ENCODE peak calls at places on chromosomes 16 and 17, in nine cellular contexts. U is stimulated activated CD8-positive, alpha-beta memory T cell treated with anti-CD3 and anti-CD28 coated beads, Interleukin-4, amount 100 ng/mL, for 4 hours; K is NCI-H1092 treated with DMSO at 0.1 percent for 48 hours; B is effector memory CD4-positive, alpha-beta T cell; F is body of pancreas; G is stimulated activated CD4-positive, alpha-beta T cell treated with anti-CD3 and anti-CD28 coated beads, Interleukin-4, amount 100 ng/mL, for 4 hours; J is head of caudate nucleus; M is T-helper 1 cell; L is left kidney. N is an unnamed sample.

GRCh38 chr16:85423186-85423550 is 190.0 kb upstream of the GSE1 start:
- DNase-seq in K (no peak), U (no peak), G (no peak), F (peak), B (no peak), M (peak), L (no peak), J (no peak), N (no peak)

GRCh38 chr17:1724869-1725641 is 551 bp downstream of the WDR81 start:
- DNase-seq in F (no peak), U (no peak), K (no peak), M (no peak), J (peak), G (no peak), B (no peak), L (peak), N (no peak)

GRCh38 chr16:35339337-35339736 is 1879.9 kb downstream of the TP53TG3F start:
- DNase-seq in G (no peak), M (no peak), K (no peak), J (no peak), F (no peak), B (no peak), U (no peak), L (no peak), N (no peak)

GRCh38 chr17:48002920-48003685 is 32.2 kb downstream of the CDK5RAP3 start:
- DNase-seq in K (peak), U (no peak), M (no peak), G (no peak), L (peak), B (no peak), J (peak), F (no peak), N (no peak)

GRCh38 chr17:67733371-67733770 is 15.6 kb downstream of the NOL11 start:
- DNase-seq in G (no peak), U (no peak), K (no peak), B (no peak), L (no peak), M (no peak), F (no peak), J (no peak), N (no peak)

GRCh38 chr17:29711588-29712385 is 89.1 kb upstream of the CORO6 start:
- DNase-seq in L (no peak), G (no peak), M (no peak), U (no peak), J (no peak), K (no peak), B (no peak), F (no peak), N (no peak)

GRCh38 chr16:14309906-14310305 is 238.8 kb downstream of the MRTFB start:
- DNase-seq in G (no peak), M (no peak), J (peak), U (no peak), K (no peak), L (no peak), F (no peak), B (no peak), N (no peak)

GRCh38 chr17:57948555-57949420 is 6.4 kb downstream of the CUEDC1 start:
- DNase-seq in J (no peak), G (no peak), K (no peak), F (peak), M (no peak), L (no peak), U (no peak), B (no peak), N (no peak)

GRCh38 chr17:45948881-45949624 is 50.0 kb upstream of the STH start:
- DNase-seq in F (peak), U (peak), B (peak), K (no peak), J (peak), L (peak), M (peak), G (peak), N (no peak)

N was measured in vagina.